ENCODE peak calls at places on chromosomes 7 and 10, in five cellular contexts. Z is GM04504; E is stimulated activated CD8-positive, alpha-beta memory T cell treated with anti-CD3 and anti-CD28 coated beads, Interleukin-4, amount 100 ng/mL, for 24 hours; T is hypothalamus; O is glomerular endothelial cell. R is an unnamed sample.

GRCh38 chr7:86320341-86320740 is 323.4 kb upstream of the GRM3 start:
- DNase-seq in Z (no peak), O (no peak), T (no peak), E (no peak), R (peak; percentile 49)

GRCh38 chr7:141381794-141382453 is 169.3 kb upstream of the AGK start:
- DNase-seq in O (no peak), T (no peak), Z (no peak), E (no peak), R (no peak)

GRCh38 chr7:3987426-3987927 is 686.4 kb downstream of the SDK1 start:
- DNase-seq in O (no peak), E (no peak), Z (no peak), T (no peak), R (no peak)

GRCh38 chr7:131011976-131012375 is 278.0 kb upstream of the KLF14 start:
- DNase-seq in Z (peak; percentile 80), T (no peak), E (no peak), O (no peak), R (no peak)

GRCh38 chr7:107939472-107940145 is 48.6 kb downstream of the DLD start:
- DNase-seq in T (no peak), O (peak; percentile 57), Z (peak; percentile 82), E (no peak), R (no peak)

GRCh38 chr7:92793656-92794205 is 42.6 kb downstream of the CDK6 start:
- DNase-seq in Z (no peak), T (no peak), O (no peak), E (no peak), R (no peak)

GRCh38 chr10:130997267-130998045 is 314.1 kb downstream of the TCERG1L start:
- DNase-seq in Z (no peak), E (no peak), O (no peak), T (no peak), R (no peak)

GRCh38 chr7:37508063-37508462 is 59.4 kb upstream of the ELMO1 start:
- DNase-seq in T (no peak), E (no peak), Z (no peak), O (no peak), R (no peak)

GRCh38 chr10:106506509-106507265 is 657.8 kb downstream of the SORCS1 start:
- DNase-seq in T (no peak), E (no peak), O (no peak), Z (no peak), R (no peak)

GRCh38 chr10:132250456-132251223 is 57.1 kb downstream of the STK32C start:
- DNase-seq in E (no peak), O (no peak), Z (no peak), T (no peak), R (no peak)

GRCh38 chr10:22481687-22482539 is 136.6 kb downstream of the SPAG6 start:
- DNase-seq in O (no peak), E (no peak), T (no peak), Z (no peak), R (no peak)

GRCh38 chr7:92135100-92135429 is 788 bp upstream of the CYP51A1 start:
- DNase-seq in O (no peak), E (no peak), Z (no peak), T (no peak), R (peak; percentile 19)

GRCh38 chr7:44288811-44289340 is 36.5 kb downstream of the CAMK2B start:
- DNase-seq in Z (no peak), O (no peak), T (no peak), E (no peak), R (no peak)

GRCh38 chr7:64266341-64266919 is 38.2 kb downstream of the ZNF679 start:
- DNase-seq in O (no peak), T (no peak), Z (no peak), E (no peak), R (no peak)

GRCh38 chr10:26721561-26721960 is 24.1 kb downstream of the PDSS1 start:
- DNase-seq in O (no peak), Z (no peak), T (no peak), E (peak; percentile 22), R (no peak)

GRCh38 chr10:33410860-33411234 is 76.4 kb upstream of the NRP1 start:
- DNase-seq in E (no peak), O (no peak), Z (no peak), T (no peak), R (no peak)

GRCh38 chr7:46559194-46559576 is 638.1 kb upstream of the IGFBP3 start:
- DNase-seq in E (no peak), O (no peak), T (no peak), Z (peak; percentile 84), R (no peak)

GRCh38 chr7:7181519-7182155 is 707 bp upstream of the C1GALT1 start:
- DNase-seq in Z (no peak), E (no peak), T (peak; percentile 29), O (no peak), R (no peak)

GRCh38 chr7:96380111-96380512 is 58.2 kb upstream of the SLC25A13 start:
- DNase-seq in E (no peak), Z (no peak), O (no peak), T (no peak), R (no peak)

GRCh38 chr7:86913709-86914108 is 145.7 kb downstream of the ELAPOR2 start:
- DNase-seq in Z (peak; percentile 67), E (no peak), O (no peak), T (no peak), R (no peak)

GRCh38 chr7:15848362-15848761 is 161.9 kb upstream of the MEOX2 start:
- DNase-seq in Z (no peak), T (no peak), O (no peak), E (no peak), R (no peak)

GRCh38 chr10:104617831-104618230 is 23.3 kb upstream of the SORCS3 start:
- DNase-seq in E (no peak), O (no peak), Z (no peak), T (no peak), R (no peak)

GRCh38 chr7:37758467-37758866 is 74.9 kb downstream of the GPR141 start:
- DNase-seq in T (no peak), Z (no peak), O (no peak), E (no peak), R (no peak)

GRCh38 chr7:127239814-127240213 is 12.9 kb downstream of the GRM8 start:
- DNase-seq in O (no peak), T (no peak), Z (no peak), E (no peak), R (no peak)

GRCh38 chr10:63429280-63429679 is 36.5 kb downstream of the JMJD1C start:
- DNase-seq in Z (peak; percentile 79), O (no peak), T (no peak), E (no peak), R (no peak)

GRCh38 chr10:56035489-56035888 is 325.6 kb downstream of the ZWINT start:
- DNase-seq in E (no peak), T (no peak), Z (no peak), O (no peak), R (no peak)

GRCh38 chr10:62815373-62816111 is 624 bp downstream of the EGR2 start:
- DNase-seq in T (no peak), Z (no peak), E (no peak), O (no peak), R (no peak)

R was measured in NCI-H1417 treated with DMSO at 0.1 percent for 48 hours.